ENCODE peak calls at places on chromosomes 16 and 17, in six cellular contexts. B is CD8-positive, alpha-beta T cell; F is fibroblast of pulmonary artery; Q is AG09309; J is tibial nerve; M is body of pancreas. I is an unnamed sample.

GRCh38 chr16:21684199-21684598 is 20.4 kb downstream of the OTOA start:
- DNase-seq in B (peak), F (peak), Q (no peak), J (no peak), M (peak), I (no peak)

GRCh38 chr17:4899341-4900230 is at the start of gene C17orf107:
- DNase-seq in B (peak), F (peak), Q (no peak), J (peak), M (peak), I (peak)

GRCh38 chr16:72285728-72286127 is 113.8 kb upstream of the PMFBP1 start:
- DNase-seq in B (no peak), F (no peak), Q (peak), J (no peak), M (no peak), I (peak)

GRCh38 chr16:87948119-87948545 is 3.1 kb upstream of the BANP start:
- DNase-seq in B (no peak), F (no peak), Q (no peak), J (no peak), M (no peak), I (no peak)

GRCh38 chr17:10316986-10317834 is 55.6 kb downstream of the MYH13 start:
- DNase-seq in B (no peak), F (peak), Q (no peak), J (no peak), M (peak), I (peak)

GRCh38 chr17:59647288-59647687 is 27.6 kb downstream of the CLTC start:
- DNase-seq in B (no peak), F (no peak), Q (no peak), J (no peak), M (no peak), I (no peak)

GRCh38 chr17:80905586-80906230 is 85.9 kb upstream of the CHMP6 start:
- DNase-seq in B (no peak), F (no peak), Q (no peak), J (no peak), M (no peak), I (no peak)

GRCh38 chr16:59148756-59149155 is 414.6 kb upstream of the GOT2 start:
- DNase-seq in B (no peak), F (no peak), Q (no peak), J (no peak), M (no peak), I (peak)

GRCh38 chr17:42246515-42246914 is 29.7 kb downstream of the STAT5B start:
- DNase-seq in B (peak), F (no peak), Q (no peak), J (no peak), M (peak), I (peak)

GRCh38 chr16:75238853-75239371 is 12.5 kb downstream of the BCAR1 start:
- DNase-seq in B (no peak), F (no peak), Q (no peak), J (no peak), M (peak), I (no peak)

GRCh38 chr17:37506678-37507077 is 17.0 kb downstream of the DUSP14 start:
- DNase-seq in B (peak), F (peak), Q (no peak), J (no peak), M (no peak), I (peak)

GRCh38 chr16:56305956-56306565 is 114.8 kb downstream of the GNAO1 start:
- DNase-seq in B (no peak), F (no peak), Q (no peak), J (no peak), M (no peak), I (no peak)

GRCh38 chr16:50853329-50853728 is 111.4 kb downstream of the CYLD start:
- DNase-seq in B (no peak), F (no peak), Q (no peak), J (no peak), M (no peak), I (no peak)

GRCh38 chr16:56744996-56745640 is 15.2 kb downstream of the NUP93 start:
- DNase-seq in B (no peak), F (no peak), Q (no peak), J (no peak), M (no peak), I (no peak)

GRCh38 chr17:37659887-37660286 is 16.6 kb upstream of the DDX52 start:
- DNase-seq in B (no peak), F (no peak), Q (no peak), J (no peak), M (no peak), I (no peak)

GRCh38 chr16:69138608-69139007 is 6.2 kb downstream of the UTP4 start:
- DNase-seq in B (no peak), F (no peak), Q (no peak), J (no peak), M (no peak), I (no peak)

GRCh38 chr17:4136373-4136772 is 6.5 kb downstream of the ZZEF1 start:
- DNase-seq in B (no peak), F (no peak), Q (no peak), J (no peak), M (peak), I (peak)

GRCh38 chr16:27474921-27475320 is 72.9 kb downstream of the IL21R start:
- DNase-seq in B (no peak), F (no peak), Q (no peak), J (no peak), M (no peak), I (no peak)

GRCh38 chr17:10029129-10029528 is 124.1 kb upstream of the RCVRN start:
- DNase-seq in B (no peak), F (no peak), Q (no peak), J (no peak), M (no peak), I (no peak)

GRCh38 chr17:1122681-1123396 is 56.9 kb downstream of the ABR start:
- DNase-seq in B (peak), F (peak), Q (no peak), J (peak), M (peak), I (peak)

GRCh38 chr17:61240851-61241468 is 158.7 kb upstream of the TBX2 start:
- DNase-seq in B (no peak), F (no peak), Q (no peak), J (no peak), M (no peak), I (no peak)

GRCh38 chr17:28745052-28745776 is 1.4 kb downstream of the TRAF4 start:
- DNase-seq in B (peak), F (peak), Q (no peak), J (peak), M (peak), I (peak)

GRCh38 chr17:35298639-35299038 is 55.8 kb downstream of the SLFN5 start:
- DNase-seq in B (no peak), F (no peak), Q (no peak), J (no peak), M (no peak), I (no peak)

GRCh38 chr17:50660042-50660886 is 25.6 kb downstream of the ABCC3 start:
- DNase-seq in B (no peak), F (peak), Q (no peak), J (no peak), M (peak), I (peak)

GRCh38 chr16:80369138-80369537 is 171.7 kb upstream of the DYNLRB2 start:
- DNase-seq in B (no peak), F (no peak), Q (no peak), J (no peak), M (no peak), I (no peak)

GRCh38 chr17:81961087-81961514 is at the start of gene NOTUM:
- DNase-seq in B (no peak), F (peak), Q (no peak), J (no peak), M (no peak), I (peak)
- TF ChIP-seq CTCF in B (no peak), F (no peak), Q (peak), J (no peak), M (no peak), I (peak)

DNA sequence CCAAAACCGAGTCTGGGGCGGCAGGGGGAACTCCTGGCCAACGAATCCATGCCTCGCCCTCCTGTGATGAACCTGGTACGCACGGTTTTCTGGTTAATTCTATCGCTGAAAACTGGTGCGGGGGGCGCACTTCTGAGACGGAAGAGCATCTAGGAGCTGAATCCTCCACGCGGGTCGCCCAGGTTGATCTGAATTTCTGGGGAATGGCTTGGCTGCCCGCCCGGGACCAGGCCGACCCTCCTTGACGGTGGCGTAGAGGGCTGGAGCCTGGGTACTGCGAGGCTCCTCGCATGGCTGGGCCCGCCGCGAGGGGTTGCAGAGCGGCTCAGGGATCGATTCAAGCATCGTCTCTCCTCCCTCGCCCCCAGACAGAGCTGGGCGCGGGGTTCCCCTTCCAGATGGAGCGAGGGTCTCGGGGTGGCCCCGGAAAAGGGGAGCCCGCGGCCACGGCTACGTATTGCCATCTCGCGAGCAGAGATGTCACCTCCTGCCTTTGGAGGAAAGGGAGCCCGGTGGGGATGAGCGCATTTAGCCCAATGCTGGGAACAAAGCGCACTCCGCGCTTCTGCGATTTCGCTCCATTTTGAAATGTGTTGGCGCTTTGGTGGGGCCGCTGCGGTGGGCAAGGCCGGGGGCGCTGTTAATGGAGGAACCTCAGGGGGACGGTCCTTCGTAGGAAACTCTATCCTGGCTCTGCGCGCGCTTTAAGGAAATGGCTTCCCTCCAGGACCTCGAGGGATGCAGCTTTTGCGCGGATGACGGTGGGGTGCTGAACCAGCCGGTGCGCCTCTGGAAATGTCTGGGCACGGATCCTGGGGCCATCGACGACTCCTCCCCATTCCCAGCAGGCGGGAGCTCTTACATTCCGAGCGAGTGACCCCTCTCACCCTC is 2.7 kb downstream of the MAPT start:
- DNase-seq in B (no peak), F (no peak), Q (no peak), J (no peak), M (no peak), I (no peak)
- H3K4me3 ChIP-seq in B (no peak), F (no peak), Q (no peak), J (no peak), M (no peak), I (no peak)

DNA sequence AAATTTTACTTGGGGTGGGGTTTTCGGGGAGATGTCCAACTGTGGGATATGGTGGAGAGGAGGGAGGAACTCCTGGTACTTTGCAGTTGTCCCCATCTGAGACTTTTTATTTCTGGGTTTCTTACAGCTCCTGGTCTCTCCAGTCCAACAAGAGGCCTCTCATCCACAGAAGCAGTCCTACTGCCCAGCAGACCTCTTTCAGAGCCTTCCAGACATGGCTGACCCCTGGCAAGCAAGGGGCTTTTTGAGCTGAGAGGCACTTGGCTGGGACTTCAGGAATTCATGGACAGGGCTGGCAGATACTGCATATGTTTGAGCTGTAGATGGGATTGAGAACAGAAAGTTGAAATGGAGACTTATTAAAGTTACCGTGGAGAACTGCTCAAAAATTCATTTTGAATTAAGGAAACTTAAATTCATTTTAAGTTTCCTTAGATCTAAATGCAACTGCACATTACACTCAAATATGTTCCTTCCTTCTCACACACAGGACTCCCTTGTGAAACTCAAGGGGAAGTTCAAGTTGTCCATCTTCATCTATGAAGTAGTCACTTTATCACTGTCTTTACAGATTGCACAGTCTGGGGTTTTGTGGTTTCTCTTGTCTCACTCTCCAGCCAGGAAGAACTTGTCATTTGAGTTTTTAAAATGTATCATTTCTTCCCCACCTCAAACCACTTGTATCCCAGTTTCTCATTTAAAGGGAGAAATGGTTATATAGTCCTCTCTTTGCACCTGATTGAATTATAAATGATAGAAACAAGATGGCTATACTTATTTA is 1.1 kb downstream of the LASP1NB start:
- DNase-seq in B (no peak), F (no peak), Q (no peak), J (no peak), M (no peak), I (no peak)
- TF ChIP-seq CTCF in B (no peak), F (no peak), Q (no peak), J (no peak), M (no peak), I (no peak)

GRCh38 chr16:2473999-2474876 is 689 bp upstream of the TBC1D24 start:
- DNase-seq in B (peak), F (peak), Q (no peak), J (no peak), M (peak), I (peak)
- H3K4me3 ChIP-seq in B (peak), F (peak), Q (peak), J (peak), M (peak), I (peak)

GRCh38 chr16:90019543-90020259 is 445 bp upstream of the DBNDD1 start:
- DNase-seq in B (peak), F (peak), Q (no peak), J (no peak), M (peak), I (peak)
- TF ChIP-seq CTCF in B (no peak), F (no peak), Q (no peak), J (peak), M (no peak), I (peak)